ENCODE peak calls at places on chromosome 10, in five cellular contexts. U is upper lobe of right lung, Z is A549, R is heart left ventricle, P is endodermal cell. F is an unnamed sample.

GRCh38 chr10:33114451-33114944 is 156.5 kb upstream of the ITGB1 start:
- DNase-seq in U (no peak), P (no peak), Z (peak; percentile 33), R (no peak), F (no peak)

GRCh38 chr10:113740850-113741249 is 10.6 kb upstream of the PLEKHS1 start:
- DNase-seq in R (no peak), Z (no peak), P (no peak), U (no peak), F (no peak)

GRCh38 chr10:103870503-103870902 is 15.1 kb upstream of the SH3PXD2A start:
- DNase-seq in Z (no peak), U (no peak), P (peak; percentile 67), R (no peak), F (peak; percentile 57)

GRCh38 chr10:110474017-110474416 is 23.7 kb upstream of the DUSP5 start:
- DNase-seq in R (no peak), Z (no peak), P (peak; percentile 47), U (no peak), F (no peak)

GRCh38 chr10:73899401-73899780 is 11.5 kb upstream of the PLAU start:
- DNase-seq in P (no peak), Z (no peak), R (no peak), U (no peak), F (no peak)

GRCh38 chr10:33391611-33392010 is 57.1 kb upstream of the NRP1 start:
- DNase-seq in P (no peak), U (no peak), Z (no peak), R (no peak), F (no peak)

GRCh38 chr10:4183761-4184261 is 398.8 kb upstream of the KLF6 start:
- DNase-seq in U (no peak), R (no peak), P (no peak), Z (no peak), F (no peak)

GRCh38 chr10:51838506-51838905 is 139.1 kb upstream of the CSTF2T start:
- DNase-seq in R (no peak), P (no peak), U (no peak), Z (no peak), F (no peak)

GRCh38 chr10:58335306-58336005 is 650 bp downstream of the UBE2D1 start:
- DNase-seq in U (peak; percentile 77), P (peak; percentile 77), R (peak; percentile 66), Z (peak; percentile 40), F (peak; percentile 49)

GRCh38 chr10:22505923-22506685 is 160.8 kb downstream of the SPAG6 start:
- DNase-seq in P (no peak), U (no peak), R (no peak), Z (no peak), F (no peak)

GRCh38 chr10:106242301-106242700 is 922.2 kb downstream of the SORCS1 start:
- DNase-seq in Z (no peak), R (no peak), U (no peak), P (no peak), F (no peak)

GRCh38 chr10:110547139-110547761 is 20.2 kb upstream of the SMC3 start:
- DNase-seq in Z (peak; percentile 69), R (no peak), U (no peak), P (no peak), F (peak; percentile 65)

GRCh38 chr10:87585565-87586514 is 73.8 kb upstream of the PAPSS2 start:
- DNase-seq in P (no peak), Z (peak; percentile 87), R (no peak), U (no peak), F (no peak)

GRCh38 chr10:625751-626711 is 63.4 kb downstream of the DIP2C start:
- DNase-seq in U (peak; percentile 58), Z (no peak), P (peak; percentile 43), R (no peak), F (no peak)

GRCh38 chr10:624312-624604 is 65.2 kb downstream of the DIP2C start:
- DNase-seq in Z (no peak), P (no peak), U (no peak), R (no peak), F (peak; percentile 67)

GRCh38 chr10:623477-624311 is 65.8 kb downstream of the DIP2C start:
- DNase-seq in P (no peak), R (no peak), U (no peak), Z (no peak), F (peak; percentile 70)

GRCh38 chr10:625335-625699 is 64.2 kb downstream of the DIP2C start:
- DNase-seq in P (peak; percentile 55), U (peak; percentile 57), R (peak; percentile 76), Z (no peak), F (no peak)

GRCh38 chr10:624605-625334 is 64.7 kb downstream of the DIP2C start:
- DNase-seq in R (peak; percentile 87), P (peak; percentile 89), U (peak; percentile 62), Z (no peak), F (peak; percentile 89)
- H3K4me3 ChIP-seq in R (peak overlapping the region; percentile 35), P (no peak overlapping the region), U (no peak overlapping the region), Z (no peak overlapping the region), F (no peak overlapping the region)

GRCh38 chr10:91514025-91514424 is 103.9 kb downstream of the HECTD2 start:
- DNase-seq in P (no peak), U (no peak), Z (no peak), R (no peak), F (no peak)

GRCh38 chr10:91511549-91512330 is 101.6 kb downstream of the HECTD2 start:
- DNase-seq in R (no peak), Z (peak; percentile 50), U (no peak), P (no peak), F (no peak)

GRCh38 chr10:91512458-91512857 is 102.3 kb downstream of the HECTD2 start:
- DNase-seq in Z (no peak), U (no peak), R (no peak), P (no peak), F (no peak)

GRCh38 chr10:91514684-91515253 is 104.6 kb downstream of the HECTD2 start:
- DNase-seq in P (no peak), Z (no peak), U (no peak), R (no peak), F (no peak)

DNA sequence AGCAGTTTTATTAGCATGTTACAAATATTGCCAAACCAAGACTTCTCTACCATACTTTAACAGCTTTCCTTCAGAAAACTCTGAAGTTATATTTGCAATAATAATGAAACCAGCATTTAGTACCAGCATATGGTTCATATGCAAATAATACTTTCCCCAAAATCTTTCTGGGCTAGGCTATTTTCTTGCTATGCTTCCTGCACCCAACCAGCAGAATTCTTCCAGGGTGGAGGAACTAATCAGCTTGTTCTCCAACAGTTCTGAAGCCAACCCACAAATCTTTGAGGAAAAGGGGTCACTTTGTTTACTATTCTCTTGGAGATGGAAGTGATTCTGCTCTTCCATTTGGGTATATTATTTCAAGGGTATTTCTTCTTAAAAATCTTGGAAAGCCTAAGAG is 103.5 kb downstream of the HECTD2 start:
- DNase-seq in U (no peak), Z (no peak), P (no peak), R (no peak), F (no peak)
- H3K4me3 ChIP-seq in U (no peak overlapping the region), Z (no peak overlapping the region), P (no peak overlapping the region), R (no peak overlapping the region), F (no peak overlapping the region)

DNA sequence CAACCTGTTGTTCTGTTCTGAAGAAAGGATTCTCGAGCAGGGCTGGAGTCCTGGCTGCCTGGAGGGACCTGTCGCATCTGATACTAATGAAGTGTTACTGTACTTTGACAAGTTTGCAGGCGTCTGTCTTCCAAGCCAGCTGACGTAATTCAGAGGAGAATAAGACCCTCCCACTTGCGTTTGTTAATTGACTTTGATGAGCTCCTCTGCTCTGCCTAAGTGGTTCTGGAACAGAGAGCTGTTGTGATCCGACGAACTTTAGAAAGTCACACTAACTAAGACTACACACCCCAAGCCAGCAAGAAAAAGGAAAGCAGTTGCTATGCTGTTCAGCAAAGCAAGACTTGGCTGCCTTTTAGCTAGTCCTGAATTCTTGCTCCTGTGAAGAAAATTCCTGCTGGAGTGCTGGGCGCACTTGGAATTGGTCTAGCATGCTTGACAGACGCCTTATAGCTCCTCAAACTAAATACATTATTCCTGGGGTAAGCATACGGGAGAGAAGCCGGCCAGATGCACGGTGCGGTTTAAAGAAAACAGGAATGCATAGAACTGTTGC is 200.3 kb downstream of the CACNB2 start:
- DNase-seq in U (no peak), P (no peak), R (no peak), Z (no peak), F (no peak)
- H3K4me3 ChIP-seq in U (peak overlapping the region; percentile 33), P (no peak overlapping the region), R (peak overlapping the region; percentile 55), Z (no peak overlapping the region), F (no peak overlapping the region)

GRCh38 chr10:13440709-13441061 is 88.1 kb downstream of the BEND7 start:
- DNase-seq in U (no peak), P (no peak), R (no peak), Z (no peak), F (no peak)
- H3K4me3 ChIP-seq in U (peak overlapping the region; percentile 39), P (no peak overlapping the region), R (peak overlapping the region; percentile 40), Z (peak overlapping the region; percentile 45), F (no peak overlapping the region)

DNA sequence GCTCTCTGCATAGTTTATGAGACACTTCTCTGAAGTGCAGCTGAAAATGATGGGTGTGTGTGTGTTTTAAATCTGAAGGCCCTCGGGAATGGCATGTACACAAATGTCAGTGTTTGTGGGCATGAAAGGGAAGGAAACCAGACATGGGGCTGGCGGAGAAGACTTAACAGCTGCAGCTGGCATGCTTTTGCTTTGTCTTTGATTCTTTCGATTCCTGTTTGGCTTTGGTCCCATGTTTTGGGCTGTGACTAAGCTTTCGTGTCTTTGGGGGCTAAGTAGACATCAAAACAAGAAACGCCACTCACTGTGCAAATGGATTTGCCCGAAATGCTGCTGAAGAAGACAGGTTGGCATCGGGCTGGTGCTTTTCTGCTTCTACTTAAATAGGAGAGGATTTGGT is 179.3 kb downstream of the PFKFB3 start:
- DNase-seq in R (no peak), P (no peak), Z (no peak), U (no peak), F (no peak)
- H3K4me3 ChIP-seq in R (no peak overlapping the region), P (no peak overlapping the region), Z (no peak overlapping the region), U (peak overlapping the region; percentile 4), F (no peak overlapping the region)

GRCh38 chr10:517872-518475 is 171.5 kb downstream of the DIP2C start:
- DNase-seq in U (peak; percentile 49), Z (no peak), R (no peak), P (no peak), F (peak; percentile 21)
- H3K4me3 ChIP-seq in U (no peak overlapping the region), Z (no peak overlapping the region), R (no peak overlapping the region), P (no peak overlapping the region), F (no peak overlapping the region)